ENCODE peak calls at places on chromosomes 5 and 9, in eight cellular contexts. Z is bronchial epithelial cell, S is tibial artery, C is A549, Q is heart right ventricle, D is Peyer's patch, W is cardiac fibroblast, M is heart left ventricle. J is an unnamed sample.

GRCh38 chr9:125529107-125529506 is 177.9 kb downstream of the MAPKAP1 start:
- DNase-seq in D (no peak), Q (no peak), M (no peak), C (no peak), Z (no peak), S (no peak), W (no peak), J (no peak)

GRCh38 chr9:89926691-89927220 is 321.9 kb downstream of the GADD45G start:
- DNase-seq in Q (no peak), S (no peak), D (no peak), Z (no peak), C (no peak), M (no peak), W (no peak), J (no peak)

GRCh38 chr9:32866292-32866691 is 83.0 kb downstream of the TMEM215 start:
- DNase-seq in Q (no peak), W (no peak), D (no peak), Z (no peak), C (no peak), M (no peak), S (no peak), J (no peak)

GRCh38 chr5:14061106-14061505 is 82.0 kb upstream of the TRIO start:
- DNase-seq in D (no peak), W (no peak), C (no peak), S (no peak), Z (no peak), Q (no peak), M (no peak), J (no peak)

GRCh38 chr5:115934388-115934974 is 27.8 kb upstream of the LVRN start:
- DNase-seq in W (no peak), Q (no peak), D (no peak), M (no peak), Z (no peak), S (no peak), C (no peak), J (no peak)

GRCh38 chr5:54492196-54492595 is 25.4 kb upstream of the SNX18 start:
- DNase-seq in Z (no peak), Q (no peak), W (peak; percentile 60), S (no peak), C (no peak), M (no peak), D (no peak), J (no peak)

GRCh38 chr5:76083555-76084495 is 642 bp downstream of the SV2C start:
- DNase-seq in S (no peak), M (no peak), Z (no peak), W (no peak), Q (no peak), C (no peak), D (no peak), J (no peak)

GRCh38 chr5:156411-157072 is 34.8 kb upstream of the LRRC14B start:
- DNase-seq in W (no peak), S (no peak), C (no peak), Q (no peak), D (no peak), Z (no peak), M (no peak), J (no peak)

GRCh38 chr9:105416840-105417239 is 31.0 kb upstream of the FSD1L start:
- DNase-seq in S (no peak), D (no peak), W (no peak), C (no peak), Q (no peak), Z (no peak), M (no peak), J (no peak)

GRCh38 chr9:105421864-105422263 is 26.0 kb upstream of the FSD1L start:
- DNase-seq in D (no peak), S (no peak), W (no peak), Q (no peak), C (no peak), Z (no peak), M (no peak), J (no peak)

GRCh38 chr9:105418588-105419108 is 29.2 kb upstream of the FSD1L start:
- DNase-seq in Z (no peak), C (no peak), Q (no peak), W (no peak), S (no peak), D (no peak), M (no peak), J (no peak)

GRCh38 chr9:105419981-105420597 is 27.7 kb upstream of the FSD1L start:
- DNase-seq in C (no peak), M (no peak), S (no peak), D (no peak), Q (no peak), W (no peak), Z (no peak), J (no peak)

GRCh38 chr9:105421154-105421553 is 26.7 kb upstream of the FSD1L start:
- DNase-seq in M (no peak), Q (no peak), W (no peak), S (no peak), D (no peak), C (no peak), Z (no peak), J (no peak)
- TF ChIP-seq CTCF in M (no peak), Q (no peak), W (no peak), S (no peak), D (no peak), C (no peak), Z (no peak), J (no peak)

GRCh38 chr9:136714876-136715239 is 2.5 kb downstream of the DIPK1B start:
- DNase-seq in S (no peak), D (no peak), W (no peak), M (no peak), Q (no peak), Z (no peak), C (no peak), J (no peak)
- H3K4me3 ChIP-seq in S (no peak overlapping the region), D (no peak overlapping the region), W (no peak overlapping the region), M (peak overlapping the region; percentile 15), Q (no peak overlapping the region), Z (no peak overlapping the region), C (no peak overlapping the region), J (no peak overlapping the region)

GRCh38 chr5:139343476-139343875 is 1.8 kb downstream of the PAIP2 start:
- DNase-seq in C (no peak), M (no peak), Z (no peak), S (no peak), Q (no peak), D (no peak), W (no peak), J (no peak)

GRCh38 chr5:139341187-139341688 is 416 bp upstream of the PAIP2 start:
- DNase-seq in C (no peak), D (no peak), S (no peak), W (no peak), Q (no peak), M (no peak), Z (no peak), J (no peak)

GRCh38 chr5:139342423-139342723 is 719 bp downstream of the PAIP2 start:
- DNase-seq in M (no peak), D (no peak), C (no peak), W (no peak), S (no peak), Z (no peak), Q (no peak), J (no peak)

GRCh38 chr5:139340051-139340450 is 1.6 kb upstream of the PAIP2 start:
- DNase-seq in C (no peak), Q (no peak), Z (no peak), W (no peak), D (no peak), M (no peak), S (no peak), J (no peak)

DNA sequence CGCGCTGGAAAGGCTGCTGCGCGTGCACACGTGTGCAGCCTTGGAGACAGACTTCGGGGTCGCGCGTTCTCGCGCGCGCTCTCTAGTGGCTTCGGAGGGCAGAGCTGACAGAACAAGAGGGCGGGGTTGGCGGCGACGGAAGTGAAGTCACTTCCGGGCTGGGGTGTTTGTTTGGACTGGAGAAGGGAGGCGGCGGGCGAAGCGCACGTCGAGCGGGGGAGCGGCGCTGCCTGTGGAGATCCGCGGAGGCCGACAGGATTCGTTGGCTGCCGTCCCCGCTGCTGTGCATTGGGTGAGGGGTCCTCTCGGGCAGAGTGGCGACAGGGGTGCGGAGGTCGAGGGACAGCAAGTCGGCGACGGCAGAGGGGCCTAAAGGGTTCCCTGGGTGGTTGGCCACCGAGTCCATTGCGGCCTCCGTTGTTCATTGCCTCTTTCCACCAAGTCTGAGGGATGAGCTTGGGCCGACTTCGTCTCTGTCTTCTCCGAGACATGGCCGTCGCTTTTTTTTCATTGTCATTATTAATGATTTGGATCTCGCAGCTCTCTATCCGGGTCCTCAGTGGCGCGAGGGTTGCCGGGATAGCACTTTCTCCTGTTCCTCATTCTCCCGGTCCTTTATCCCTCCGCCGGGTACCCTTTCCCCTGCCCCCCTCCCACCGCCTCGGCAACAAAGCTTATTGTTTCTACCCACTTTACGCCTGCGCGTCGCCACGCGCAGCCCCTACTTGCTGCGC is at the start of gene PAIP2:
- DNase-seq in Q (peak; percentile 98), S (peak; percentile 98), D (peak; percentile 97), C (peak; percentile 88), Z (peak; percentile 92), W (peak; percentile 99), M (peak; percentile 99), J (peak; percentile 95)
- TF ChIP-seq CTCF in Q (peak; percentile 76), S (peak; percentile 73), D (peak; percentile 42), C (peak; percentile 61), Z (peak; percentile 87), W (peak; percentile 67), M (peak; percentile 91), J (peak; percentile 60)

GRCh38 chr5:138615461-138615860 is 40.3 kb upstream of the HSPA9 start:
- DNase-seq in Z (no peak), S (no peak), D (no peak), Q (no peak), C (no peak), M (no peak), W (no peak), J (no peak)

GRCh38 chr5:138616508-138616907 is 41.3 kb upstream of the HSPA9 start:
- DNase-seq in Q (no peak), S (no peak), M (no peak), C (no peak), Z (peak; percentile 65), W (no peak), D (no peak), J (no peak)

GRCh38 chr5:138610468-138611294 is 35.5 kb upstream of the HSPA9 start:
- DNase-seq in D (no peak), S (no peak), M (no peak), W (peak; percentile 25), Z (no peak), Q (no peak), C (peak; percentile 26), J (no peak)

GRCh38 chr5:138606378-138606777 is 31.2 kb upstream of the HSPA9 start:
- DNase-seq in W (no peak), D (no peak), Z (no peak), C (no peak), Q (no peak), S (peak; percentile 17), M (no peak), J (no peak)

DNA sequence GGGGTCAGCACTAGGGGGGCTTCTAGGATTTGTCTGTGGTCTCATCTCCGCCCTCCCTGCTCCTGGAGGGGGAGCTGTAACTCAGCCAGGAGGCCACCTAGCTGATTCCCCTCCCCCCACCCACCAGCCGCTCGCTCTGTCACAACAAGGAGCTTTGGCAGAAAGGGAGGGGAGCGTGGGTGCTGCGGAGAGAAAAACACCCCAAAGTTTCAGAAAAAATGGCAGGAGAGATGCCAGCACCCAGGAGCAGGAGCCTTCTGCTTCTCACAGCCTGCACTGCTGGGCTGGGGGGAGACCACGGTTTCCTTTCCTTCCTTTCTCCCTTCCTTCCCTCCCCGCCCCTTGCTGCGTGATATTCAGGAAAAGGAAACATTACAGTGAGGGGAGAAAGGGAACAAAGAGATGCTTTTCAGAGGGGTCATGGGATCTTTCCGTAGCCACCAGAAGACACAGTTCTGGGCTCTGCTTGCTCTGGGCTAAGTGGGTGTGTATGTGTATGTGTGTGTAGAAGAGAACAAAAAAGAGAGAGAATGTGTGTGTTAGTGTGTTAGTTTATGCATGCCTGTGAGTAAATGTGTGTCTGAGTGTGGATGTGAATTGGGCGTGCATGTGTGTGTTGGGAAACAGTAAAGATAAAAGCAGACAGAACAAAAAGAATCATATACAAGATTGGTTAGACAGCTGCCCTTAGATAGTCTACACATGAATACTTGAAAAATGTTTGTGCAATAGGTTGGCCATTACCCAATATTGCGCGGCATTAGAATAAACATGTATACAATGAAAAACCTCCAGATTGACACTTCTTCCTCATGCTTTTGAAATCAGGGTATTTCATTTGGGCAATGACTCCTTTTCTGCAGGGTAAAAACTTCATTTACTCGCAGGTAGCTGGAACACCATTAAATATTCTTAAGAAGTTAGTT is 36.4 kb upstream of the HSPA9 start:
- DNase-seq in D (no peak), C (no peak), S (no peak), Z (peak; percentile 81), W (peak; percentile 26), Q (no peak), M (no peak), J (no peak)
- H3K4me3 ChIP-seq in D (peak overlapping the region; percentile 31), C (no peak overlapping the region), S (no peak overlapping the region), Z (no peak overlapping the region), W (peak overlapping the region; percentile 26), Q (peak overlapping the region; percentile 43), M (peak overlapping the region; percentile 54), J (peak overlapping the region; percentile 61)